ENCODE peak calls at places on chromosome 6, in eight cellular contexts. E, V, Q, B, I, D, Z and N are unnamed samples.

GRCh38 chr6:125944434-125944816 is 12.1 kb upstream of the HINT3 start:
- DNase-seq in E (peak), V (no peak), Q (peak), B (no peak), I (no peak), D (peak), Z (no peak), N (peak)

GRCh38 chr6:90008908-90009501 is 114.7 kb downstream of the GJA10 start:
- DNase-seq in E (no peak), V (no peak), Q (no peak), B (no peak), I (no peak), D (no peak), Z (no peak), N (peak)

GRCh38 chr6:128202169-128202765 is 301.4 kb upstream of the THEMIS start:
- DNase-seq in E (no peak), V (no peak), Q (no peak), B (no peak), I (no peak), D (peak), Z (no peak), N (no peak)

GRCh38 chr6:126539022-126539421 is 199.1 kb downstream of the CENPW start:
- DNase-seq in E (peak), V (no peak), Q (no peak), B (no peak), I (no peak), D (peak), Z (no peak), N (no peak)

GRCh38 chr6:165692106-165692653 is 29.1 kb upstream of the PDE10A start:
- DNase-seq in E (no peak), V (no peak), Q (no peak), B (no peak), I (no peak), D (no peak), Z (no peak), N (no peak)

GRCh38 chr6:47286301-47286700 is 23.4 kb downstream of the TNFRSF21 start:
- DNase-seq in E (no peak), V (no peak), Q (no peak), B (no peak), I (no peak), D (no peak), Z (no peak), N (no peak)

GRCh38 chr6:105993769-105994521 is 92.2 kb upstream of the PRDM1 start:
- DNase-seq in E (peak), V (no peak), Q (peak), B (no peak), I (peak), D (peak), Z (no peak), N (peak)

GRCh38 chr6:146433881-146434741 is 109.5 kb upstream of the RAB32 start:
- DNase-seq in E (no peak), V (no peak), Q (no peak), B (no peak), I (no peak), D (peak), Z (no peak), N (peak)